ENCODE peak calls at places on chromosomes 13 and 19, in seven cellular contexts. One of them, this sample, is unnamed.

GRCh38 chr19:46442808-46443450 is 14.2 kb upstream of the PNMA8C start:
- DNase-seq in kidney epithelial cell: no peak
- DNase-seq in thoracic aorta: no peak
- DNase-seq in activated naive CD4-positive, alpha-beta T cell: no peak
- DNase-seq in GM04504: peak; percentile 38
- DNase-seq in WTC11: no peak
- DNase-seq in AG04450: peak; percentile 44
- DNase-seq in this sample: no peak

GRCh38 chr19:10118960-10119359 is 739 bp downstream of the EIF3G start:
- DNase-seq in WTC11: no peak
- DNase-seq in thoracic aorta: no peak
- DNase-seq in GM04504: no peak
- DNase-seq in AG04450: no peak
- DNase-seq in activated naive CD4-positive, alpha-beta T cell: no peak
- DNase-seq in kidney epithelial cell: no peak
- DNase-seq in this sample: peak; percentile 45

GRCh38 chr19:6765738-6766356 is 1.4 kb downstream of the SH2D3A start:
- DNase-seq in AG04450: no peak
- DNase-seq in thoracic aorta: no peak
- DNase-seq in activated naive CD4-positive, alpha-beta T cell: no peak
- DNase-seq in kidney epithelial cell: peak; percentile 51
- DNase-seq in WTC11: peak; percentile 90
- DNase-seq in GM04504: no peak
- DNase-seq in this sample: peak; percentile 97

GRCh38 chr13:113465241-113465640 is 12.0 kb upstream of the ADPRHL1 start:
- DNase-seq in GM04504: no peak
- DNase-seq in activated naive CD4-positive, alpha-beta T cell: no peak
- DNase-seq in thoracic aorta: no peak
- DNase-seq in WTC11: no peak
- DNase-seq in AG04450: no peak
- DNase-seq in kidney epithelial cell: no peak
- DNase-seq in this sample: no peak

GRCh38 chr19:16308081-16308480 is 16.5 kb upstream of the KLF2 start:
- DNase-seq in GM04504: no peak
- DNase-seq in thoracic aorta: no peak
- DNase-seq in kidney epithelial cell: no peak
- DNase-seq in AG04450: no peak
- DNase-seq in activated naive CD4-positive, alpha-beta T cell: no peak
- DNase-seq in WTC11: no peak
- DNase-seq in this sample: no peak

GRCh38 chr13:113645329-113645728 is 12.7 kb downstream of the ATP4B start:
- DNase-seq in GM04504: no peak
- DNase-seq in kidney epithelial cell: no peak
- DNase-seq in activated naive CD4-positive, alpha-beta T cell: no peak
- DNase-seq in thoracic aorta: no peak
- DNase-seq in WTC11: no peak
- DNase-seq in AG04450: no peak
- DNase-seq in this sample: no peak

GRCh38 chr19:55697069-55697440 is 22.0 kb downstream of the EPN1 start:
- DNase-seq in thoracic aorta: no peak
- DNase-seq in WTC11: no peak
- DNase-seq in kidney epithelial cell: no peak
- DNase-seq in GM04504: no peak
- DNase-seq in activated naive CD4-positive, alpha-beta T cell: no peak
- DNase-seq in AG04450: no peak
- DNase-seq in this sample: no peak

GRCh38 chr19:18141031-18141430 is 11.9 kb upstream of the PIK3R2 start:
- DNase-seq in WTC11: no peak
- DNase-seq in activated naive CD4-positive, alpha-beta T cell: no peak
- DNase-seq in thoracic aorta: no peak
- DNase-seq in kidney epithelial cell: no peak
- DNase-seq in GM04504: no peak
- DNase-seq in AG04450: no peak
- DNase-seq in this sample: no peak

GRCh38 chr13:66264976-66265375 is 965.2 kb downstream of the PCDH9 start:
- DNase-seq in GM04504: no peak
- DNase-seq in WTC11: no peak
- DNase-seq in AG04450: no peak
- DNase-seq in kidney epithelial cell: no peak
- DNase-seq in activated naive CD4-positive, alpha-beta T cell: no peak
- DNase-seq in thoracic aorta: no peak
- DNase-seq in this sample: no peak

GRCh38 chr19:43809762-43810696 is 7.8 kb upstream of the LYPD5 start:
- DNase-seq in GM04504: no peak
- DNase-seq in WTC11: no peak
- DNase-seq in kidney epithelial cell: no peak
- DNase-seq in thoracic aorta: no peak
- DNase-seq in AG04450: peak; percentile 32
- DNase-seq in activated naive CD4-positive, alpha-beta T cell: no peak
- DNase-seq in this sample: peak; percentile 52

GRCh38 chr19:49859838-49860715 is 7.3 kb downstream of the PNKP start:
- DNase-seq in kidney epithelial cell: no peak
- DNase-seq in activated naive CD4-positive, alpha-beta T cell: no peak
- DNase-seq in AG04450: no peak
- DNase-seq in WTC11: no peak
- DNase-seq in thoracic aorta: no peak
- DNase-seq in GM04504: no peak
- DNase-seq in this sample: no peak

GRCh38 chr13:86729206-86729605 is 930.0 kb upstream of the SLITRK6 start:
- DNase-seq in thoracic aorta: no peak
- DNase-seq in activated naive CD4-positive, alpha-beta T cell: no peak
- DNase-seq in AG04450: no peak
- DNase-seq in WTC11: no peak
- DNase-seq in kidney epithelial cell: no peak
- DNase-seq in GM04504: no peak
- DNase-seq in this sample: no peak

This sample was measured in mesendoderm.